ENCODE peak calls at places on chromosome 14, in eight cellular contexts. F, T, X, V, K, M, S and E are unnamed samples.

GRCh38 chr14:101315802-101316296 is 245.4 kb upstream of the DIO3 start:
- DNase-seq in F (no peak), T (no peak), X (no peak), V (no peak), K (no peak), M (no peak), S (no peak), E (no peak)

GRCh38 chr14:105315211-105315721 is 718 bp downstream of the PACS2 start:
- DNase-seq in F (no peak), T (peak), X (no peak), V (no peak), K (peak), M (no peak), S (no peak), E (no peak)

GRCh38 chr14:98466807-98467206 is 805.2 kb downstream of the BCL11B start:
- DNase-seq in F (no peak), T (no peak), X (no peak), V (no peak), K (no peak), M (no peak), S (no peak), E (no peak)

GRCh38 chr14:72063761-72064282 is 131.6 kb downstream of the RGS6 start:
- DNase-seq in F (no peak), T (no peak), X (no peak), V (no peak), K (no peak), M (no peak), S (no peak), E (no peak)

GRCh38 chr14:55094630-55095157 is 34.4 kb upstream of the LGALS3 start:
- DNase-seq in F (no peak), T (no peak), X (no peak), V (no peak), K (no peak), M (no peak), S (peak), E (no peak)

GRCh38 chr14:101127239-101127638 is 223.7 kb upstream of the RTL1 start:
- DNase-seq in F (no peak), T (no peak), X (no peak), V (no peak), K (no peak), M (no peak), S (no peak), E (no peak)

GRCh38 chr14:91108941-91109611 is 4.8 kb upstream of the DGLUCY start:
- DNase-seq in F (no peak), T (no peak), X (no peak), V (no peak), K (peak), M (peak), S (no peak), E (no peak)

GRCh38 chr14:45811155-45811554 is 558.2 kb upstream of the MIS18BP1 start:
- DNase-seq in F (no peak), T (no peak), X (no peak), V (no peak), K (no peak), M (no peak), S (no peak), E (no peak)

GRCh38 chr14:54447231-54447692 is 6.1 kb upstream of the CNIH1 start:
- DNase-seq in F (no peak), T (no peak), X (no peak), V (no peak), K (no peak), M (no peak), S (no peak), E (no peak)

GRCh38 chr14:47366006-47366405 is 309.4 kb downstream of the MDGA2 start:
- DNase-seq in F (no peak), T (no peak), X (no peak), V (peak), K (no peak), M (no peak), S (no peak), E (no peak)

GRCh38 chr14:101499080-101499479 is 62.2 kb upstream of the DIO3 start:
- DNase-seq in F (no peak), T (no peak), X (no peak), V (no peak), K (no peak), M (no peak), S (no peak), E (no peak)

GRCh38 chr14:106556665-106557289 is 1030.4 kb downstream of the TMEM121 start:
- DNase-seq in F (peak), T (peak), X (peak), V (no peak), K (no peak), M (peak), S (no peak), E (no peak)

GRCh38 chr14:54322668-54323380 is 74.0 kb upstream of the CDKN3 start:
- DNase-seq in F (no peak), T (no peak), X (no peak), V (no peak), K (no peak), M (no peak), S (no peak), E (no peak)

GRCh38 chr14:103257211-103257962 is 76.7 kb upstream of the EIF5 start:
- DNase-seq in F (no peak), T (no peak), X (no peak), V (no peak), K (no peak), M (no peak), S (no peak), E (no peak)

GRCh38 chr14:94111276-94112095 is 950 bp downstream of the IFI27 start:
- DNase-seq in F (peak), T (no peak), X (no peak), V (no peak), K (no peak), M (no peak), S (no peak), E (no peak)

GRCh38 chr14:37172024-37172869 is at the start of gene SLC25A21:
- DNase-seq in F (peak), T (no peak), X (no peak), V (peak), K (peak), M (no peak), S (peak), E (peak)

GRCh38 chr14:61498811-61499210 is 177.4 kb downstream of the PRKCH start:
- DNase-seq in F (no peak), T (no peak), X (no peak), V (no peak), K (no peak), M (no peak), S (no peak), E (no peak)

GRCh38 chr14:34018564-34019244 is 67.8 kb upstream of the EGLN3 start:
- DNase-seq in F (peak), T (no peak), X (no peak), V (no peak), K (no peak), M (peak), S (no peak), E (no peak)

GRCh38 chr14:54565236-54566151 is 1.4 kb upstream of the SAMD4A start:
- DNase-seq in F (peak), T (peak), X (peak), V (peak), K (peak), M (peak), S (peak), E (no peak)

GRCh38 chr14:72573725-72574426 is 320.0 kb downstream of the DPF3 start:
- DNase-seq in F (no peak), T (no peak), X (no peak), V (no peak), K (no peak), M (no peak), S (no peak), E (no peak)

GRCh38 chr14:95258156-95258555 is 61.6 kb downstream of the CLMN start:
- DNase-seq in F (no peak), T (no peak), X (no peak), V (no peak), K (no peak), M (no peak), S (no peak), E (no peak)

GRCh38 chr14:53316504-53316903 is 163.4 kb upstream of the DDHD1 start:
- DNase-seq in F (no peak), T (no peak), X (no peak), V (no peak), K (no peak), M (no peak), S (no peak), E (no peak)

GRCh38 chr14:30580616-30581282 is 21.8 kb downstream of the G2E3 start:
- DNase-seq in F (no peak), T (no peak), X (no peak), V (no peak), K (no peak), M (no peak), S (no peak), E (no peak)

GRCh38 chr14:93894992-93895391 is 32.2 kb upstream of the FAM181A start:
- DNase-seq in F (no peak), T (no peak), X (no peak), V (peak), K (no peak), M (no peak), S (no peak), E (no peak)

GRCh38 chr14:79629891-79630560 is 581.3 kb downstream of the DIO2 start:
- DNase-seq in F (no peak), T (no peak), X (no peak), V (no peak), K (peak), M (no peak), S (no peak), E (no peak)